ENCODE peak calls at places on chromosomes 13 and 19, in four cellular contexts. T, N, Z and A are unnamed samples.

GRCh38 chr13:101309014-101309619 is 107.2 kb downstream of the NALCN start:
- DNase-seq in N (no peak), Z (no peak), T (no peak), A (no peak)

GRCh38 chr13:97855570-97855970 is 97.9 kb upstream of the IPO5 start:
- DNase-seq in T (peak; percentile 25), Z (no peak), N (no peak), A (peak; percentile 67)

GRCh38 chr13:71979616-71980015 is 112.6 kb upstream of the DACH1 start:
- DNase-seq in T (no peak), Z (no peak), N (no peak), A (peak; percentile 15)

GRCh38 chr19:45147835-45148676 is 12.7 kb downstream of the NKPD1 start:
- DNase-seq in N (no peak), Z (no peak), T (no peak), A (no peak)

GRCh38 chr13:36553501-36553900 is 120.3 kb upstream of the SERTM1 start:
- DNase-seq in Z (no peak), T (no peak), N (no peak), A (no peak)

GRCh38 chr13:105979586-105979985 is 555.9 kb downstream of the EFNB2 start:
- DNase-seq in Z (no peak), T (no peak), N (no peak), A (peak; percentile 45)

GRCh38 chr13:50810998-50811397 is 32.5 kb downstream of the DLEU7 start:
- DNase-seq in N (no peak), Z (no peak), T (no peak), A (no peak)

GRCh38 chr13:75452564-75452963 is 29.4 kb downstream of the TBC1D4 start:
- DNase-seq in T (no peak), N (no peak), Z (no peak), A (no peak)

GRCh38 chr13:96422002-96422401 is 332.1 kb downstream of the HS6ST3 start:
- DNase-seq in T (no peak), Z (no peak), N (no peak), A (no peak)

GRCh38 chr19:15195987-15196682 is 4.7 kb downstream of the NOTCH3 start:
- DNase-seq in Z (no peak), N (no peak), T (no peak), A (peak; percentile 86)

GRCh38 chr13:92379371-92379770 is 847.2 kb upstream of the GPC6 start:
- DNase-seq in Z (no peak), N (no peak), T (no peak), A (no peak)

GRCh38 chr19:47521473-47522180 is 6.8 kb upstream of the NAPA start:
- DNase-seq in T (no peak), Z (no peak), N (no peak), A (no peak)

GRCh38 chr19:10979950-10980349 is 19.1 kb downstream of the SMARCA4 start:
- DNase-seq in Z (no peak), N (no peak), T (no peak), A (no peak)

GRCh38 chr13:39452834-39453233 is 150.2 kb downstream of the LHFPL6 start:
- DNase-seq in Z (no peak), T (no peak), N (no peak), A (no peak)

GRCh38 chr19:16293133-16294085 is 31.2 kb upstream of the KLF2 start:
- DNase-seq in N (peak; percentile 94), Z (peak; percentile 67), T (peak; percentile 78), A (peak; percentile 17)

GRCh38 chr13:24693862-24694471 is 13.8 kb downstream of the ATP12A start:
- DNase-seq in N (no peak), Z (no peak), T (no peak), A (peak; percentile 65)

GRCh38 chr19:55273978-55274707 is 5.8 kb downstream of the HSPBP1 start:
- DNase-seq in N (no peak), Z (no peak), T (no peak), A (no peak)

GRCh38 chr19:7908078-7908699 is 4.5 kb downstream of the MAP2K7 start:
- DNase-seq in T (no peak), Z (no peak), N (no peak), A (no peak)

GRCh38 chr13:79246575-79246949 is 159.5 kb downstream of the RBM26 start:
- DNase-seq in N (no peak), T (no peak), Z (no peak), A (no peak)

GRCh38 chr19:16002380-16002779 is 53.6 kb downstream of the OR10H4 start:
- DNase-seq in N (peak; percentile 32), T (no peak), Z (no peak), A (no peak)

GRCh38 chr19:20664917-20665781 is 3.8 kb upstream of the ZNF626 start:
- DNase-seq in Z (peak; percentile 29), N (no peak), T (peak; percentile 21), A (no peak)

GRCh38 chr19:18771328-18772242 is 19.5 kb downstream of the COMP start:
- DNase-seq in Z (no peak), N (no peak), T (no peak), A (no peak)

GRCh38 chr19:33388817-33389573 is 15.5 kb downstream of the CEBPG start:
- DNase-seq in T (peak; percentile 17), Z (peak; percentile 58), N (no peak), A (no peak)

GRCh38 chr19:41691268-41691970 is 3.3 kb upstream of the CEACAM7 start:
- DNase-seq in T (no peak), N (peak; percentile 9), Z (no peak), A (peak; percentile 33)

GRCh38 chr13:31094331-31095015 is 67.2 kb downstream of the HSPH1 start:
- DNase-seq in T (no peak), Z (no peak), N (no peak), A (no peak)

GRCh38 chr13:112068531-112069062 is 1.6 kb downstream of the SOX1 start:
- DNase-seq in T (no peak), Z (no peak), N (no peak), A (no peak)

GRCh38 chr13:112069727-112070300 is 2.9 kb downstream of the SOX1 start:
- DNase-seq in Z (no peak), T (no peak), N (no peak), A (no peak)

GRCh38 chr13:112067871-112068305 is 939 bp downstream of the SOX1 start:
- DNase-seq in N (no peak), T (no peak), Z (no peak), A (no peak)

GRCh38 chr13:112067121-112067741 is at the start of gene SOX1:
- DNase-seq in N (no peak), Z (no peak), T (no peak), A (no peak)

DNA sequence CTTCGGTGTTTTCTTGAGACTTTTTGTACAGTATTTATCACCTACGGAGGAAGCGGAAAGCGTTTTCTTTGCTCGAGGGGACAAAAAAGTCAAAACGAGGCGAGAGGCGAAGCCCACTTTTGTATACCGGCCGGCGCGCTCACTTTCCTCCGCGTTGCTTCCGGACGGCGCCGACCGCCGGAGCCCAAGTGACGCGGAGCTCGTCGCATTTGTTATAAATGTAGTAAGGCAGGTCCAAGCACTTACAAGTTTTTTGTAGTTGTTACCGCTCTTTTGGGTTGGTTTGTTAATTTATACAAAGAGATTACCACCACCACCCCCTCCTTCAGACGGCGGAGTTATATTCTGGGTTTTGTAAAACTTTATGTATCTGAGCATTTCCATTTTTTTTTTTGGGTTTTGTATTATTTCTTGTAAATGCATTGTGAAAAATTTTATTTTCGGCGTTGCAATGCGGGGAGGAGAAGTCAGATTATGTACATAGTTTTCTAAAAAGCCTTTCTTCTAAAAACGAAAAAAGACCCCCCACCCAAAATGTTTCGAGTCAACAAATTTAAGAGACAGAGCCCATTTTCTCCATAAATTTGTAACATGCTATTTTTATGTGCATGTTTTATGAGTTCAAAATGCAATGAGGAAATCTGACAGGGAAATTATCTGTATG is 2.2 kb downstream of the SOX1 start:
- DNase-seq in N (no peak), T (no peak), Z (no peak), A (no peak)
- H3K4me3 ChIP-seq in N (no peak overlapping the region), T (no peak overlapping the region), Z (no peak overlapping the region), A (no peak overlapping the region)

GRCh38 chr19:2226840-2227360 is 9.2 kb downstream of the PLEKHJ1 start:
- DNase-seq in Z (no peak), T (no peak), N (no peak), A (no peak)
- H3K36me3 ChIP-seq in Z (peaks cover 84% of the 10 kb centered on the region), T (peaks cover 72% of the 10 kb centered on the region), N (peaks cover 79% of the 10 kb centered on the region), A (peaks cover 20% of the 10 kb centered on the region)

GRCh38 chr19:1452802-1453524 is 3.0 kb downstream of the APC2 start:
- DNase-seq in Z (no peak), N (no peak), T (no peak), A (no peak)

GRCh38 chr19:1449467-1450442 is at the start of gene APC2:
- DNase-seq in T (no peak), Z (no peak), N (no peak), A (no peak)

GRCh38 chr19:1450735-1451669 is 1.1 kb downstream of the APC2 start:
- DNase-seq in T (no peak), N (no peak), Z (no peak), A (no peak)

GRCh38 chr19:1453525-1454371 is 3.8 kb downstream of the APC2 start:
- DNase-seq in N (no peak), Z (no peak), T (no peak), A (no peak)

DNA sequence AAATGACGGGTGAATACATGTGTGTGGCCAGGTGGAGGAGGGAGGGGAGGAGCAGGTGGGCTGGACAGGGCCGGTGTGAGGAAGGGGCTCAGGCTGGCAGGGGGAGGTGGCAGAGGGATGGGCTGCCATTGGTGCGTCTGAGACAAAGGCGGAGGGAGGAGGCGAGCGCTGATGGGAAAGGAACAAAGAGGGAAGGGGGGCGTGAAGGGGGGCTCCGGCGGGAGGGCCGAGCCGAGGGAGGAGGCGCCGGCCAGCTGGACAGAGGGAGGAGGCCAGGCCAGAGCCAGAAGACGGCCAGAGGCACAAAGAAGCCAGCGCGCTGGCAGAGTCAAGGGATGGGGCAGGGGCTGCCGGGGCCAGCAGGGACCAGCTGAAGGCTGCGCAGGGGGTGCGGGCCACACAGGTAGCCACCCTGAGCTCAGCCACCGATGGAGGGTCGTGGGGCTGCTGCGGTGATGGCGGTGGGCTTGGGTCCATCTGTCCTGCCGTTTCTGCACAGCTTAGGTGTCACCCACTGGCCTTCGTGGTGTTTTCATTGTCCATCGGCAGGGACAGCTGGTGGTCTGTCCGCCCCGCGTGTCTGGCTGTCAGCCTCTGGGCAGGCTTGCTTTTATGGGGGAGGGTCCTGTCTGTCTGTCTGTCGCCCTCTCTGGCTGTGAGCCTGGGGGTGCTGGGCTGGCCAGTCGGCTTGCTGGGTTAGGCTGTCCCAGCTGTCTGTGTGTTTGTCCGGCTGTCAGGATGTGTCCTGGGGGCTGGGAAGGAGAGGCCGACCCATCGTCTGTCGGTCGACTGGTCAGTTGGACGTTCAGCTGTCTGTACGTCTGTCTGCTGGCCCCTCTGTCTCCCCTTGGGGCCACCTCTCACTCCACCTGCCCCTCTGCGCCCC is 2.2 kb downstream of the APC2 start:
- DNase-seq in N (no peak), Z (no peak), T (no peak), A (no peak)
- H3K4me3 ChIP-seq in N (no peak overlapping the region), Z (no peak overlapping the region), T (no peak overlapping the region), A (no peak overlapping the region)

GRCh38 chr13:110643768-110644421 is 28.6 kb downstream of the NAXD start:
- DNase-seq in Z (no peak), T (no peak), N (no peak), A (no peak)
- H3K36me3 ChIP-seq in Z (peaks cover 44% of the 10 kb centered on the region), T (peaks cover 51% of the 10 kb centered on the region), N (peaks cover 40% of the 10 kb centered on the region), A (peaks cover 6% of the 10 kb centered on the region)

DNA sequence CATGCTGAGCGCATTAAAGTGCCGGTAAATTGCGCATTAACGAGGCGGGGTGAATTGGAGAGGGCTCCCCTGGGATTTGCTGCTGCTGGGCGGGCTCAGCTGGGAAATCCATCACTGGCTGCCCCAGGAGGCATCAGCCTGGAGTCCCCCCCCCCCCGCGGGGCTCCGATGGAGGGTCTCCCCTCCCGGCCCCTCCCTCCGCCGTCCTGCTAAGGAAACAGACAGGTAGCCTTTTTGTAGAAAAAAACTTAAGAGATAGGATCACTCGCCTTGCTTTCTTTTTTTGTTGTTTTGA is 6.8 kb downstream of the TLE6 start:
- DNase-seq in T (no peak), N (no peak), Z (no peak), A (no peak)
- H3K4me3 ChIP-seq in T (no peak overlapping the region), N (peak overlapping the region; percentile 47), Z (peak overlapping the region; percentile 55), A (no peak overlapping the region)